ENCODE peak calls at places on chromosomes 3 and 15, in ten cellular contexts. V is spleen, N is endothelial cell of umbilical vein, R is Peyer's patch, O is HCT116, M is body of pancreas, Q is ovary, I is A549, C is IMR-90, Z is GM12878. Y is an unnamed sample.

GRCh38 chr3:139718415-139718814 is 40.6 kb upstream of the NMNAT3 start:
- DNase-seq in O (peak), V (no peak), M (peak), N (no peak), Z (no peak), I (peak), C (peak), R (no peak), Q (peak), Y (no peak)

GRCh38 chr3:72319202-72320095 is 528.8 kb downstream of the SHQ1 start:
- DNase-seq in R (no peak), O (no peak), V (no peak), I (no peak), Z (no peak), N (peak), M (no peak), C (peak), Q (no peak), Y (no peak)

GRCh38 chr3:186599142-186599784 is 13.6 kb upstream of the AHSG start:
- DNase-seq in I (no peak), O (no peak), M (no peak), V (no peak), R (peak), Z (no peak), N (no peak), C (no peak), Q (no peak), Y (no peak)

GRCh38 chr3:88986834-88987233 is 120.6 kb upstream of the EPHA3 start:
- DNase-seq in N (no peak), Z (no peak), R (no peak), I (no peak), M (no peak), V (no peak), Q (no peak), C (peak), O (no peak), Y (no peak)

GRCh38 chr3:185176756-185177359 is 24.0 kb upstream of the C3orf70 start:
- DNase-seq in R (peak), O (peak), V (no peak), M (peak), I (peak), Q (peak), Z (no peak), C (peak), N (peak), Y (no peak)

GRCh38 chr3:169454823-169455222 is 208.7 kb downstream of the MECOM start:
- DNase-seq in N (peak), C (peak), I (no peak), R (no peak), O (no peak), V (no peak), Q (no peak), M (no peak), Z (no peak), Y (no peak)

GRCh38 chr15:39404767-39405173 is 176.1 kb upstream of the THBS1 start:
- DNase-seq in Z (no peak), V (no peak), M (no peak), C (peak), N (no peak), I (no peak), Q (no peak), O (no peak), R (no peak), Y (peak)

GRCh38 chr3:184778426-184779332 is 33.3 kb upstream of the VPS8 start:
- DNase-seq in M (no peak), N (no peak), Z (no peak), C (no peak), O (no peak), R (no peak), Q (no peak), V (peak), I (no peak), Y (no peak)

GRCh38 chr15:63357061-63357460 is 24.6 kb downstream of the CA12 start:
- DNase-seq in V (no peak), M (no peak), C (no peak), Q (no peak), R (no peak), N (no peak), Z (no peak), O (no peak), I (no peak), Y (no peak)

GRCh38 chr15:39434751-39435238 is 146.1 kb upstream of the THBS1 start:
- DNase-seq in Z (no peak), C (no peak), M (no peak), I (no peak), V (no peak), R (no peak), N (peak), O (no peak), Q (no peak), Y (no peak)

GRCh38 chr3:4748701-4749378 is 230.4 kb upstream of the BHLHE40 start:
- DNase-seq in V (no peak), M (no peak), O (no peak), C (no peak), R (no peak), I (no peak), N (no peak), Q (no peak), Z (no peak), Y (peak)

GRCh38 chr3:143265501-143266070 is 146.0 kb downstream of the CHST2 start:
- DNase-seq in M (no peak), Q (no peak), R (no peak), V (no peak), I (no peak), C (no peak), Z (no peak), N (no peak), O (no peak), Y (no peak)

GRCh38 chr3:93910085-93910484 is 63.6 kb downstream of the PROS1 start:
- DNase-seq in V (no peak), R (no peak), O (no peak), Q (no peak), C (no peak), N (no peak), Z (no peak), I (no peak), M (no peak), Y (no peak)

GRCh38 chr3:125087768-125088391 is 32.1 kb upstream of the HEG1 start:
- DNase-seq in I (no peak), C (peak), R (no peak), O (no peak), Z (no peak), Q (no peak), V (no peak), M (no peak), N (no peak), Y (no peak)

GRCh38 chr3:15382405-15382923 is 44.9 kb downstream of the METTL6 start:
- DNase-seq in M (no peak), Z (no peak), C (no peak), V (no peak), N (no peak), I (no peak), Q (no peak), O (no peak), R (no peak), Y (peak)

GRCh38 chr15:88794001-88794400 is 9.2 kb upstream of the ACAN start:
- DNase-seq in R (no peak), I (no peak), M (no peak), Q (no peak), N (no peak), V (no peak), Z (no peak), O (no peak), C (no peak), Y (no peak)

GRCh38 chr3:69204315-69204957 is 82.0 kb upstream of the LMOD3 start:
- DNase-seq in Z (peak), R (no peak), C (peak), Q (no peak), N (peak), I (peak), V (no peak), M (no peak), O (no peak), Y (no peak)

GRCh38 chr3:36648241-36649034 is 115.9 kb downstream of the DCLK3 start:
- DNase-seq in N (no peak), C (peak), Z (peak), I (peak), V (no peak), Q (no peak), R (no peak), O (peak), M (no peak), Y (no peak)

GRCh38 chr3:145519598-145520078 is 641.3 kb downstream of the PLOD2 start:
- DNase-seq in Z (no peak), C (no peak), N (no peak), O (no peak), R (no peak), V (no peak), Q (no peak), M (no peak), I (no peak), Y (no peak)

GRCh38 chr3:171829841-171830559 is 13.1 kb upstream of the TMEM212 start:
- DNase-seq in M (peak), Z (no peak), C (peak), R (peak), I (peak), Q (peak), O (no peak), N (peak), V (peak), Y (no peak)

GRCh38 chr3:64805980-64806379 is 118.2 kb upstream of the ADAMTS9 start:
- DNase-seq in N (no peak), C (no peak), I (no peak), R (no peak), O (no peak), V (no peak), M (no peak), Z (no peak), Q (no peak), Y (no peak)

GRCh38 chr3:135871311-135871710 is 94.2 kb upstream of the PPP2R3A start:
- DNase-seq in Z (no peak), I (no peak), C (no peak), R (no peak), Q (no peak), O (no peak), M (no peak), V (no peak), N (no peak), Y (no peak)

GRCh38 chr3:185586644-185586964 is 509 bp downstream of the SENP2 start:
- DNase-seq in Q (no peak), N (no peak), O (no peak), V (no peak), C (no peak), Z (no peak), R (no peak), M (no peak), I (peak), Y (no peak)

GRCh38 chr15:85164841-85165466 is 183.3 kb downstream of the PDE8A start:
- DNase-seq in R (no peak), Q (no peak), Z (no peak), C (no peak), I (no peak), N (peak), O (no peak), V (no peak), M (no peak), Y (no peak)

GRCh38 chr3:78839710-78840109 is 928.1 kb downstream of the ROBO1 start:
- DNase-seq in R (no peak), I (no peak), M (no peak), N (peak), Q (no peak), C (peak), V (no peak), O (no peak), Z (no peak), Y (no peak)

GRCh38 chr3:180199396-180199795 is 162.7 kb upstream of the PEX5L start:
- DNase-seq in M (no peak), Q (no peak), C (no peak), Z (no peak), V (no peak), I (no peak), N (no peak), R (no peak), O (no peak), Y (no peak)

GRCh38 chr3:195150194-195151118 is 120.5 kb downstream of the XXYLT1 start:
- DNase-seq in I (no peak), C (peak), V (peak), O (no peak), Q (peak), R (peak), M (peak), Z (no peak), N (peak), Y (peak)

GRCh38 chr3:33074217-33075067 is 22.5 kb downstream of the GLB1 start:
- DNase-seq in Q (peak), I (peak), V (no peak), Z (no peak), C (peak), N (peak), M (peak), R (peak), O (peak), Y (no peak)

DNA sequence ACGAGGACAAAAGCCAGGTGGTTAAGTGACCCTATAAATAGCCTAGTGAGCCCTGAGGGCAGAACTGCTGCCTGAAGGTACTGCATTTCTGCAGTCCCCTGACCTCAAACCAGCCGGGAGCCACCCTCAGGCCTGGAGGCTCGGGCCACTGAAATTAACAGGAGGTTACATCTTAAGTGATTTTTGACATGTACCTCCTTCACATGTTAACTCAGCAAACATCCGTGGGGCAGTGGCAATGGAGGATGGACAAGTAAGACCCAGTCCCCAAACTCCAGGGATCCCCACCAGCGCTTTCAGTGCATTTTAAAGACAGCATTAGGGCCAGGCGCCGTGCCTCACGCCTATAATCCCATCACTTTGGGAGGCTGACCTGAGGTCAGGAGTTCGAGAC is 26.2 kb downstream of the PSTPIP1 start:
- DNase-seq in I (no peak), V (peak), M (no peak), Z (no peak), C (no peak), Q (no peak), R (no peak), O (no peak), N (no peak), Y (no peak)
- TF ChIP-seq CTCF in I (no peak), V (no peak), M (no peak), Z (no peak), C (no peak), Q (no peak), R (no peak), O (no peak), N (no peak), Y (no peak)

GRCh38 chr3:122679085-122679466 is 1.6 kb upstream of the PARP14 start:
- DNase-seq in Q (peak), I (peak), R (peak), M (peak), N (peak), O (peak), V (peak), C (peak), Z (no peak), Y (peak)
- H3K4me3 ChIP-seq in Q (peak), I (peak), R (peak), M (no peak), N (no peak), O (peak), V (peak), C (peak), Z (peak), Y (no peak)

GRCh38 chr15:64947211-64947610 is 35.5 kb downstream of the ANKDD1A start:
- DNase-seq in O (no peak), Q (no peak), Z (no peak), I (no peak), R (no peak), M (no peak), N (no peak), V (no peak), C (no peak), Y (no peak)
- TF ChIP-seq POLR2A in O (no peak), Q (no peak), Z (no peak), I (no peak), R (no peak), M (no peak), N (no peak), V (no peak), C (no peak), Y (no peak)

DNA sequence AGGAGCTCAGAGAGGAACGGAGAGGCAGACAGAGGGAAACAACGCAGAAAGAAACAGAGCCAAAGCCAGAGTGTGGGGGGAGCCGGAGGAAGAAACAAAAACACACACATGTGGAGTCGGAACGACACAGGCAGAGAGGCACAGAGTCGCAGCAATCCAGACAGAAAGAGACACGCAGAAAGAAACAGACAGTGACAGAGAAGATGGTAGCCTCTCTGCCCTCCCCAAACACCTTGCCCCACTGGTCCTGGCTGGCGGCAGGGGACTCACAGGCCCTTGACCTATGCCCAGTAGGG is 1.7 kb downstream of the NCKIPSD start:
- DNase-seq in V (no peak), C (no peak), I (no peak), Z (no peak), Q (no peak), R (no peak), M (no peak), N (no peak), O (no peak), Y (no peak)
- TF ChIP-seq CTCF in V (no peak), C (no peak), I (no peak), Z (no peak), Q (no peak), R (no peak), M (no peak), N (no peak), O (no peak), Y (no peak)

DNA sequence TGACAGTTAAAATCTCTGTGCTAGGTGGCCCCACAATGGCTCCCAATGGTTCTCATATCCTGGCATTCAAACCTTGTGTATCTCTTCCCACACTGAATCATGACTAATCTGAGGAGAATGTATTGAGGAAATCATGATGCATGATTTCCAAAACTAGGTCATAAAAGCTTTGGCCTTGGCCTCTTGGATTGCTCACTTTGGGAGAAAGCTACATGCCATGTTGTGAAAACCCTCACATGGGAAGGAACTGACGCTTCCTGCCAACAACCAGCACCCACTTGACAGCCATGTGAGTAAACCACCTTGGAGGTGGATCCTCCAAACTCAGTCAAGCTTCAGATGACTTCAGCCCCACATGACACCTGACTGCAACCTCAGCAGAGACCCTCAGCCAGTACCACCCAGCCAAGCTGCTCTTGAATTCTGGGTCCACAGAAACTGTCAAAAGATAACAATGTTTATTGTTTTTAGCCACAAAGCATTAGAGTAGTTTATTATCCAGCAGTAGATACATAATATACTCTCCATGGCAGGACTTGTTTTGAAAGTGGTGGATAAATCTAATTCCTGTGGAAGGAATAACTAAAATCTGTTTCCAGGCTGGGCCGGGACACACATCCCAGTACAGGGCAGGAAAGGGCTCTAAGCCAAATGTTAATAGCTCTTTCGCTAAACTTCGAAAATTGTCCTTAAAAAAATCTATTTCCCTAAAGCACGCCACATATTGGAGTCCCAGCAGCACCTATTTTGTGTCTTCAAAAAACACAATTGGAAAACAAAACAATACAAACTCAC is 1.0 kb upstream of the ZNF620 start:
- DNase-seq in V (no peak), C (peak), M (peak), I (no peak), Z (no peak), N (peak), O (peak), R (no peak), Q (peak), Y (peak)
- H3K4me3 ChIP-seq in V (no peak), C (no peak), M (peak), I (peak), Z (no peak), N (no peak), O (peak), R (no peak), Q (no peak), Y (no peak)

GRCh38 chr3:183285828-183286457 is 32.9 kb downstream of the B3GNT5 start:
- DNase-seq in I (peak), N (peak), C (peak), R (peak), Z (peak), M (peak), Q (peak), V (peak), O (peak), Y (peak)
- TF ChIP-seq POLR2A in I (no peak), N (no peak), C (peak), R (peak), Z (no peak), M (peak), Q (no peak), V (no peak), O (no peak), Y (no peak)